ENCODE peak calls at places on chromosomes 11 and 22, in six cellular contexts. L, E, C, X, H and Q are unnamed samples.

GRCh38 chr11:62775646-62776045 is 4.5 kb downstream of the TAF6L start:
- DNase-seq in L (no peak), E (no peak), C (no peak), X (no peak), H (no peak), Q (no peak)

GRCh38 chr22:27685971-27686370 is 115.6 kb downstream of the MN1 start:
- DNase-seq in L (no peak), E (no peak), C (no peak), X (no peak), H (no peak), Q (no peak)

GRCh38 chr11:130037881-130038601 is 31.7 kb upstream of the APLP2 start:
- DNase-seq in L (peak), E (no peak), C (no peak), X (no peak), H (peak), Q (no peak)

GRCh38 chr11:12079726-12080556 is 30.4 kb upstream of the MICAL2 start:
- DNase-seq in L (peak), E (no peak), C (no peak), X (no peak), H (peak), Q (no peak)

GRCh38 chr11:104968856-104969776 is 742 bp upstream of the CASP4 start:
- DNase-seq in L (peak), E (no peak), C (no peak), X (no peak), H (peak), Q (no peak)

GRCh38 chr22:48940266-48940987 is 887.2 kb downstream of the BRD1 start:
- DNase-seq in L (no peak), E (no peak), C (no peak), X (no peak), H (no peak), Q (no peak)

GRCh38 chr22:31350410-31350863 is 4.3 kb upstream of the PATZ1 start:
- DNase-seq in L (peak), E (no peak), C (peak), X (no peak), H (peak), Q (no peak)

GRCh38 chr11:116499396-116500001 is 273.3 kb downstream of the BUD13 start:
- DNase-seq in L (peak), E (peak), C (peak), X (no peak), H (peak), Q (peak)

GRCh38 chr11:102469196-102469821 is 16.7 kb upstream of the TMEM123 start:
- DNase-seq in L (no peak), E (no peak), C (no peak), X (no peak), H (peak), Q (no peak)